ENCODE peak calls at places on chromosomes 3 and 15, in ten cellular contexts. Y is MM.1S; U is CD8-positive, alpha-beta T cell; E is lower lobe of right lung; L is cardiac muscle cell; B is SJSA1; Z is small intestine; T is mammary epithelial cell; X is left ventricle myocardium inferior; H is mucosa of descending colon. N is an unnamed sample. For H3K4me1 and H3K9me3, the result is how much of the 10 kb centered on the place peaks cover.

GRCh38 chr3:50347187-50347813 is 1.8 kb upstream of the ZMYND10 start:
- DNase-seq in Y (peak), X (peak), H (no peak), U (peak), B (peak), L (peak), Z (peak), E (peak), T (peak), N (peak)

GRCh38 chr3:4416961-4417360 is 50.1 kb downstream of the SUMF1 start:
- DNase-seq in X (no peak), T (peak), Z (no peak), L (no peak), E (no peak), Y (no peak), U (no peak), B (peak), H (no peak), N (no peak)

GRCh38 chr15:100732359-100733055 is 130.1 kb downstream of the ASB7 start:
- DNase-seq in H (no peak), Z (peak), B (no peak), U (no peak), L (no peak), X (no peak), Y (no peak), E (no peak), T (peak), N (no peak)

GRCh38 chr3:4721511-4721911 is 228.4 kb downstream of the ITPR1 start:
- DNase-seq in Z (no peak), Y (no peak), B (peak), L (no peak), U (no peak), T (peak), E (no peak), X (no peak), H (no peak), N (no peak)

GRCh38 chr15:49865925-49866757 is 245.3 kb downstream of the DTWD1 start:
- DNase-seq in T (peak), E (no peak), H (no peak), L (no peak), U (no peak), X (no peak), B (peak), Y (no peak), Z (no peak), N (no peak)

GRCh38 chr15:34217587-34218225 is 7.1 kb upstream of the EMC4 start:
- DNase-seq in E (no peak), L (no peak), B (peak), U (no peak), H (no peak), Z (no peak), T (peak), Y (no peak), X (no peak), N (no peak)

GRCh38 chr3:127822836-127823589 is 698 bp upstream of the MGLL start:
- DNase-seq in X (peak), Z (peak), Y (no peak), U (no peak), T (peak), H (peak), L (peak), E (peak), B (peak), N (no peak)

GRCh38 chr3:110791971-110792370 is 279.6 kb upstream of the NECTIN3 start:
- DNase-seq in E (no peak), L (no peak), Z (no peak), H (no peak), U (no peak), B (no peak), Y (no peak), T (no peak), X (no peak), N (no peak)

GRCh38 chr15:99384992-99385669 is 133.8 kb downstream of the LRRC28 start:
- DNase-seq in Y (no peak), U (no peak), L (no peak), E (no peak), B (no peak), H (no peak), Z (peak), X (no peak), T (no peak), N (no peak)

GRCh38 chr3:122642935-122643334 is 37.7 kb upstream of the PARP14 start:
- DNase-seq in E (no peak), Z (no peak), X (no peak), U (no peak), Y (peak), L (no peak), B (no peak), H (no peak), T (no peak), N (no peak)

GRCh38 chr3:123067689-123068226 is 933 bp downstream of the PDIA5 start:
- DNase-seq in L (no peak), B (no peak), X (no peak), Y (peak), E (no peak), T (no peak), U (no peak), Z (peak), H (no peak), N (no peak)

GRCh38 chr15:84572231-84572630 is 28.6 kb upstream of the ZSCAN2 start:
- DNase-seq in U (no peak), E (no peak), X (no peak), T (no peak), B (no peak), Z (no peak), H (no peak), Y (no peak), L (no peak), N (no peak)

GRCh38 chr15:96340611-96341464 is 10.3 kb downstream of the NR2F2 start:
- DNase-seq in Z (no peak), U (no peak), H (no peak), L (peak), B (peak), Y (peak), T (no peak), E (peak), X (peak), N (no peak)
- H3K4me1 ChIP-seq in Z (under half), U (under half), H (under half), L (under half), B (under half), Y (under half), T (under half), E (under half), X (half or more), N (under half)

DNA sequence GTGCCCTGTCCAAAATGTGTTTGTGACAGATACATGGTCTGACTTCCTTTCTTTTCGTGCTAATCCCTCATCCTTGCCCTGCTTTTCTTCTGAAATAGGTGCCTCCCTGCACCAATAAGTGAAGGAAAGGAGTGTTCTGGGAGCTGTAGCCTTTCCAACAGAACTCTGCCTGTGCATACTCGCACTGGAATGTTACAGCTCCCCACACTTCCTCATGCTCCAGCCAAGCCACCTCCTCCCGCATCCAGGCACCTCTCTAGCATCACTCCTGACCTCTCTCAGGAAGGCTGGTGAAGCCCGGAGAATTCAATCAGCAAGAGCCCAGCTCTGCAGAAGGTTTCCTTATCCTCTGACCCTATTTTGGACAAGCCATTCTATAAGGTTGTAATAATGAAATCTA is 478.1 kb downstream of the GABRG3 start:
- DNase-seq in Z (no peak), H (no peak), U (no peak), Y (no peak), L (no peak), X (no peak), E (no peak), B (no peak), T (peak), N (no peak)
- H3K4me3 ChIP-seq in Z (no peak), H (no peak), U (no peak), Y (no peak), L (no peak), X (no peak), E (no peak), B (no peak), T (no peak), N (no peak)

GRCh38 chr15:23548071-23548470 is 17.4 kb upstream of the MKRN3 start:
- DNase-seq in Z (no peak), X (no peak), L (no peak), Y (no peak), B (no peak), H (no peak), T (no peak), U (no peak), E (no peak), N (no peak)
- H3K9me3 ChIP-seq in Z (under half), X (under half), L (under half), Y (under half), B (under half), H (under half), T (under half), U (under half), E (under half), N (under half)

GRCh38 chr3:188686319-188686718 is 485.5 kb upstream of the TPRG1 start:
- DNase-seq in L (no peak), B (no peak), Z (no peak), U (no peak), X (no peak), E (no peak), Y (no peak), T (no peak), H (no peak), N (no peak)
- H3K4me1 ChIP-seq in L (under half), B (under half), Z (under half), U (under half), X (half or more), E (half or more), Y (under half), T (under half), H (under half), N (under half)

DNA sequence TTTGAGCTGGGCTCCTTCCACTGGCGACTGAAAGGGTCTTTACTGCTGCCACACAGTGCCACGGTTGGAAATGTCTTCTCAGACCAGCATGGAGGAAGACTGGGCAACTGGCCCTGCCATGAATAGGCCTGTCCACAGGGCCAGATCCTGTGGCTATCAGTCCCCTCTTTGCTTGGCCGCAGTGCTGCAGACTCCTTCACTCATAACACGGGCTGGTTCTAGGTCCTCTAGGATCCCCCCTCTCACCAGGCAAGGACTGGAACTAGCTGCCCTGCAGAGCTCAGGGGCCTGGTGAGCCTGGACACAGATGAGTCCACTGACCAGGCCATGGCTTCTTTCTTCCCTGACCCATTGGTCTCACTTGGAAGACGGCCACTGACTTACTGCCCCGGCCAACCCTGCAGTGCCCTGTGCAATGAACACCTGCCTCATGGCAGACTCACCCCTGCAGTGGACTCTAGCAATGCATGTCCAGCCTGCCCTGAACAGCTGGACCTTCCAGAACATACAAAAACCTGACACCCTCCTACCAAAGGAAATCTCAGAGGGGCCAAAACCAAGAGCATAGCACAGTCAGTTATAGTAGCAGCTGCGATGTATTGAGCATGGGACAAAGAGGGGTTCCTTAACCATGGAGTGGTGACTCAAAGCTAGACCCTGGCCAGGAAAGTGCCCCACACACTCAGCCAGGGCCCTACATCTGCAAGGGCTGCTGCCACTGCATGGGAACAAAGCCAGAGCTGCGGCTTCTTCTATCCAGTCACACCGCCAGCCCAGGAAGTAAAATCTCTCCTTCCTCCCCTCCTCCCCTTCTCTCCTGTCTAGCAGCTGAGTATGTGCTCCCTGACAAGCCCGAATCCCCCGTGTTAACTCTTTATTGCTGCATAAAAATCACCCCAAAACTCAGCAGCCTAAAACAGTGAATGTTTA is 72.1 kb upstream of the ITGA11 start:
- DNase-seq in Z (no peak), B (no peak), U (no peak), Y (no peak), X (no peak), H (no peak), E (no peak), L (no peak), T (no peak), N (no peak)
- H3K4me3 ChIP-seq in Z (no peak), B (no peak), U (no peak), Y (no peak), X (no peak), H (no peak), E (no peak), L (no peak), T (no peak), N (no peak)

GRCh38 chr3:85455801-85456200 is 497.0 kb downstream of the CADM2 start:
- DNase-seq in U (no peak), Y (no peak), X (no peak), L (no peak), H (no peak), E (no peak), Z (no peak), T (no peak), B (no peak), N (no peak)
- H3K9me3 ChIP-seq in U (under half), Y (under half), X (under half), L (under half), H (under half), E (under half), Z (under half), T (under half), B (under half), N (under half)

DNA sequence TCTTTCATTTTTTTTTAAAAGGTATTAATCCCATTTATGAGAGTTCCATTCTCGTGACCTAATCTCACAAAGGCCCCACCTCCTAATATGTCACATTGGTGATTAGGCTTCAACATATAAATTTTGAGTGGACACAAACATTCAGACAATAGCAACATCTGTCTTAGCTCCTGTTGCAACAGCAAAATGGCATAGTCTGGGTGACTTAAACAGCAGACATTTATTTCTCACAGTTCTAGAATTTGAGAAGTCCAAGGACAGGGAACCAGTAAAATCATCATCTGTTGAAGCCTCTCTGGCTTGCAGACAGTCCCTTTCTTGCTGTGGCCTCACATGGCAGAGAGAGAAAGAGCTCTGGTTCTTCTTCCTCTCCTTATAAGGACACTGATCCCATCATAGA is 3.2 kb upstream of the PLSCR2 start:
- DNase-seq in B (no peak), Z (no peak), H (no peak), U (no peak), Y (no peak), L (no peak), T (no peak), E (no peak), X (no peak), N (no peak)
- H3K4me1 ChIP-seq in B (under half), Z (under half), H (under half), U (under half), Y (under half), L (under half), T (under half), E (under half), X (under half), N (under half)

GRCh38 chr3:124248471-124249028 is 256.6 kb upstream of the ROPN1 start:
- DNase-seq in U (no peak), X (peak), Z (peak), B (peak), T (peak), Y (no peak), H (peak), L (no peak), E (no peak), N (no peak)
- H3K4me3 ChIP-seq in U (no peak), X (peak), Z (no peak), B (no peak), T (no peak), Y (no peak), H (no peak), L (no peak), E (no peak), N (no peak)

N was measured in CD4-positive, alpha-beta memory T cell.